ENCODE peak calls at places on chromosomes 7 and 10, in four cellular contexts. U is ovary, R is GM23248, F is adrenal gland. Q is an unnamed sample. For H3K4me1, the result is how much of the 10 kb centered on the place peaks cover.

GRCh38 chr10:54402576-54402975 is 398.5 kb downstream of the PCDH15 start:
- DNase-seq in R (peak), U (no peak), F (no peak), Q (no peak)

GRCh38 chr10:105797234-105797890 is 1156.3 kb downstream of the SORCS3 start:
- DNase-seq in U (no peak), F (no peak), R (peak), Q (no peak)

GRCh38 chr7:110386914-110387313 is 704.0 kb upstream of the LRRN3 start:
- DNase-seq in U (no peak), F (no peak), R (peak), Q (no peak)

GRCh38 chr7:55020481-55020871 is 1.7 kb downstream of the EGFR start:
- DNase-seq in F (peak), R (peak), U (peak), Q (peak)

GRCh38 chr7:47771301-47771989 is 176.8 kb downstream of the PKD1L1 start:
- DNase-seq in F (no peak), U (no peak), R (peak), Q (peak)

GRCh38 chr10:122144199-122144598 is 126.9 kb upstream of the BTBD16 start:
- DNase-seq in F (no peak), R (no peak), U (no peak), Q (no peak)

GRCh38 chr7:103009466-103010219 is 65.0 kb downstream of the FBXL13 start:
- DNase-seq in F (no peak), U (no peak), R (no peak), Q (no peak)

GRCh38 chr10:120428754-120429153 is 28.3 kb upstream of the PLPP4 start:
- DNase-seq in U (no peak), R (no peak), F (no peak), Q (no peak)

GRCh38 chr7:158413962-158414961 is 173.4 kb downstream of the PTPRN2 start:
- DNase-seq in U (no peak), R (peak), F (no peak), Q (peak)

GRCh38 chr7:39633563-39634550 is 10.5 kb downstream of the RALA start:
- DNase-seq in F (no peak), U (no peak), R (no peak), Q (no peak)

GRCh38 chr7:94908204-94909022 is 1.0 kb downstream of the PPP1R9A start:
- DNase-seq in U (peak), R (peak), F (peak), Q (no peak)

GRCh38 chr10:127353544-127353943 is 157.2 kb upstream of the INSYN2A start:
- DNase-seq in R (no peak), F (no peak), U (no peak), Q (no peak)

GRCh38 chr7:3649250-3649649 is 348.2 kb downstream of the SDK1 start:
- DNase-seq in F (no peak), R (no peak), U (no peak), Q (no peak)

GRCh38 chr7:6709808-6710207 is 3.1 kb upstream of the ZNF12 start:
- DNase-seq in R (no peak), F (no peak), U (no peak), Q (no peak)

GRCh38 chr10:84156768-84157167 is 16.8 kb upstream of the GPR15LG start:
- DNase-seq in R (peak), U (no peak), F (no peak), Q (no peak)

GRCh38 chr7:91519241-91520200 is 255.3 kb downstream of the FZD1 start:
- DNase-seq in R (no peak), U (no peak), F (no peak), Q (no peak)

GRCh38 chr10:84256510-84257342 is 11.9 kb downstream of the RGR start:
- DNase-seq in R (peak), U (peak), F (peak), Q (no peak)

GRCh38 chr10:49647554-49647953 is 31.9 kb upstream of the C10orf53 start:
- DNase-seq in R (no peak), F (no peak), U (no peak), Q (no peak)

GRCh38 chr10:33413093-33413442 is 78.6 kb upstream of the NRP1 start:
- DNase-seq in F (no peak), U (no peak), R (no peak), Q (no peak)

GRCh38 chr10:84563868-84564267 is 235.5 kb downstream of the CCSER2 start:
- DNase-seq in U (no peak), R (no peak), F (no peak), Q (no peak)

GRCh38 chr10:86030312-86030711 is 336.3 kb downstream of the GRID1 start:
- DNase-seq in U (no peak), F (no peak), R (no peak), Q (no peak)

GRCh38 chr7:44388089-44388970 is 62.9 kb upstream of the CAMK2B start:
- DNase-seq in R (no peak), F (no peak), U (no peak), Q (peak)

GRCh38 chr10:96651998-96652431 is 65.2 kb upstream of the TM9SF3 start:
- DNase-seq in F (peak), U (no peak), R (no peak), Q (no peak)

GRCh38 chr7:7795203-7795602 is 76.8 kb upstream of the RPA3 start:
- DNase-seq in R (no peak), U (no peak), F (no peak), Q (no peak)

GRCh38 chr10:42995537-42995936 is 81.3 kb upstream of the RET start:
- DNase-seq in F (no peak), R (no peak), U (no peak), Q (no peak)

GRCh38 chr7:151992375-151992774 is 33.1 kb upstream of the GALNT11 start:
- DNase-seq in F (peak), R (peak), U (no peak), Q (peak)

GRCh38 chr10:124064158-124064603 is 29.2 kb downstream of the CHST15 start:
- DNase-seq in R (no peak), U (peak), F (no peak), Q (no peak)

GRCh38 chr10:14779053-14779649 is 4.5 kb upstream of the FAM107B start:
- DNase-seq in F (no peak), R (peak), U (no peak), Q (no peak)

GRCh38 chr7:48298779-48299178 is 127.5 kb downstream of the ABCA13 start:
- DNase-seq in U (no peak), F (no peak), R (peak), Q (no peak)

GRCh38 chr7:13032524-13032923 is 345.1 kb downstream of the ARL4A start:
- DNase-seq in U (no peak), R (no peak), F (no peak), Q (no peak)

GRCh38 chr7:106774768-106775551 is 90.1 kb upstream of the PIK3CG start:
- DNase-seq in F (peak), U (no peak), R (peak), Q (peak)

GRCh38 chr7:105682331-105683070 is 101.2 kb upstream of the EFCAB10 start:
- DNase-seq in F (no peak), U (no peak), R (peak), Q (no peak)

GRCh38 chr10:122163182-122164027 is 107.7 kb upstream of the BTBD16 start:
- DNase-seq in F (no peak), U (no peak), R (peak), Q (no peak)

GRCh38 chr10:97721871-97722780 is 8.6 kb downstream of the MARVELD1 start:
- DNase-seq in R (no peak), F (no peak), U (no peak), Q (peak)

GRCh38 chr10:97717627-97718026 is 4.1 kb downstream of the MARVELD1 start:
- DNase-seq in F (no peak), U (peak), R (no peak), Q (peak)

GRCh38 chr10:97718178-97718577 is 4.6 kb downstream of the MARVELD1 start:
- DNase-seq in F (no peak), R (no peak), U (no peak), Q (no peak)

GRCh38 chr10:97718659-97719142 is 5.2 kb downstream of the MARVELD1 start:
- DNase-seq in U (peak), F (no peak), R (peak), Q (no peak)

DNA sequence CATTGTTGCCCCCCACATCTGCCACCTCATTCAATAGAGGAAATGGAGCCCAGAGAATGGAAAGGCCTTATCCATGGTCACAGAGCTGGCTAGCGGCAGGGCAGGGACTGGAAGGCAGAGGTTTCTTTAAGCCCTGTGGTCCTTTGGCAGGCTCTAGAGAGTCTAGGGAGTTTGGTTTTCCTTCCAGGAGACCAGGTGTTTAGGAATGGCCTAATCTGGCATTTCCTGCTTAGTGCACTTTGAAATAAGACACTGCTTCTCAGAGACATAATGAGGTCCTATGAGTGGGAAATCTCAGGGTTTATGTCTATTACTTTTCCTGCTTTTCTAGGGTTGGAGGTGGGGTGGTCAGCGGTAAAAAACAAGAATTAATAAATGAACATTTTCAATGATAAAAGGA is 6.1 kb downstream of the MARVELD1 start:
- DNase-seq in U (no peak), R (no peak), F (no peak), Q (no peak)
- H3K27ac ChIP-seq in U (peak), R (no peak), F (no peak), Q (peak)

DNA sequence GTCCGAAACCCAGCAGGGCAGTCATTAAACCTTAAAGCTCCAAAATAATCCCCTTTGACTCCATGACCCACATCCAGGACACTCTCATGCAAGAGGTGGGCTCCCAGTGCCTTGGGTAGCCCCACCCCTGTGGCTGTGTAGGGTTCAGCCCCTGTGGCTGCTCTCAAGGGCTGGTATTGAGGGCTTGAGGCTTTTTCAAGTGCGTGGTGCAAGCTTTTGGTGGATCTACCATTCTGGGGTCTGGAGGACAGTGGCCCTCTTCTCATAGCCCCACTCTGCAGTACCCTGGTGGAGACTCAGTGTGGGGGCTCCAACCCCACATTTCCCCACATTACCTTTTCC is 50.5 kb downstream of the RSBN1L start:
- DNase-seq in U (no peak), F (no peak), R (no peak), Q (no peak)
- H3K4me1 ChIP-seq in U (under half), F (under half), R (under half), Q (under half)

DNA sequence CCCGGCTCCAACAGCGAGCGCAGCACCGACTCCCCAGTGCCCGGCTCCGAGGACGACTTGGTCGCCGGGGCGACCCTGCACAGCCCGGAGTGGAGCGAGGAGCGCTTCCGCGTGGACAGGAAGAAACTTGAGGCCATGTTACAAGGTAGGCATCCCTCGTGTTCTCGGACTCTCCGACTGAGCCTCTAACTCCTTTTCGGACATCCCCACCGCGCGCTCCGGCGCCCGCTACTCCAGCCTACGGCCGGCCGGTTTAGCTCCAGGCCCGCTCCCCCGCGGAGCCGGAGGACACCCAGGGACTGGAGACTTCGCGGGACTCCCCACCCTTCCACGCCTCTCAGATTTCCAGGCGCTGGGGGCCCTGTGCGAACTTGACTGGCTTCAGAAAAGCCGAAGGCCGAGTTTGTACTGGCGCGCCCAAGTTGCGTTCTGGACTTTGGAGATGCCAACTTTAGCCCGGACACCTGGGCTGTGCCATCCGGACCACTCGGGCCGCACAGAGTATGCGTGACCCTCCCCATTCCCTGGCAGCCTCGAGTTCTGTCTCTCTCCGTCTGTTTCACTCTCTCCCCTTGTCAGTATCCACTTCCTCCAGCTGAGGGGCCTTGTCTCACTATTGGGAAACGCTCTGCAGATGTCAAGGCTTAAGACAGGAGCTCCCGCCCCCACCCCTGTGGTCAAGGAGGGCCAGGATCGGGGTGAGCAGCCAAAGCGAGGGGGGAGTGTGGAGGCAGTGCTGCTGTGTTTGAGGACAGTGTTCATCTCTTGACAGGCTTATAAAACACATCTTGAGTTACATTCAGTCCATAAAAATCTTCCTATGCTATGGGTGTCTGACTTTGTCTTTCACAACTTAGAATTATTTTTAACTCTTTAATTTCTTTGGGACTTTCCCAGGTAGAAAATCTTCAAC is 773 bp downstream of the BICC1 start:
- DNase-seq in R (peak), U (peak), F (peak), Q (peak)
- H3K27ac ChIP-seq in R (peak), U (peak), F (peak), Q (peak)

GRCh38 chr10:5638494-5638893 is 27.9 kb downstream of the ASB13 start:
- DNase-seq in F (no peak), R (no peak), U (no peak), Q (no peak)

GRCh38 chr10:5641501-5641900 is 24.9 kb downstream of the ASB13 start:
- DNase-seq in F (no peak), U (no peak), R (no peak), Q (no peak)

GRCh38 chr10:5640036-5640435 is 26.4 kb downstream of the ASB13 start:
- DNase-seq in F (no peak), U (no peak), R (no peak), Q (no peak)

GRCh38 chr10:5640501-5640900 is 25.9 kb downstream of the ASB13 start:
- DNase-seq in R (no peak), F (no peak), U (no peak), Q (no peak)

DNA sequence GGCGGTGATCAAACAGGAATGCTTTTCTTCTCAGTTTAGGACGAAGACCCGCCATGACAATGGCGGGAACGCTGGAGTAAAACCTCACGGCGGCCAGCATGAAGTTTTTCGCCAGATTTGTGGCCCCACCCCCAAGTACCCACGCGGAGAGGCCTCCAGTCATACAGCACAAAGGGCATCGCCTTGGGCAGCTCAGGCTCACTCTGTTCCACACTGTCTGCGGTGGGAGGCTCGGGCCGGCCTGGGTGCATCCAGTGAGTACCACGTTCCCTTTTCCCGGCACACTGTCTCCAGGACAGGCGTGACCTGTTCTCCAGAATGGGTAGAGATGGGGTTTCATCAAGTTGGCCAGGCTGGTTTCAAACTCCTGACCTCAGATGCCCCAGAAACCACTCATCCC is 27.3 kb downstream of the ASB13 start:
- DNase-seq in F (no peak), R (no peak), U (no peak), Q (no peak)
- H3K4me1 ChIP-seq in F (under half), R (under half), U (under half), Q (under half)

DNA sequence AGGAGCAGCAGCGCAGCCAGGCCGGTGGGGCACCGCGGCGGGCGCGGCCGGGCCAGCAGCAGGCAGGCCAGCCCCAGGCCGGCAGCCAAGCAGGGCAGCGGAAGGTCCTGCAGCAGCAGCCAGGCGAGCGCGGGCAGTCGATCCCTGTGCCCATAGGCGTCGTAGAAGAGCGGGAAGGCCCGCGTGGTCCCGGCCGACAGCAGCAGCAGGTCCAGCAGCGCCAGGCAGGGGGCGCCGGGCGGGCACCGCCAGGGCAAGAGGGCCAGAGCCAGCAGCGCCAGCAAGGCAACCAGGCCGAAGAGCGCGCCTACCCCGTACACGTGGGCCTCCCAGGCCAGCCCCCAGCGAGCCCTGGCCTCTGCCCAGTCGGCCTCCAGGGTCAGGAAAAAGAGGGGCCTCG is 8.4 kb upstream of the RBM28 start:
- DNase-seq in R (peak), U (peak), F (peak), Q (no peak)
- H3K27ac ChIP-seq in R (no peak), U (no peak), F (no peak), Q (no peak)

DNA sequence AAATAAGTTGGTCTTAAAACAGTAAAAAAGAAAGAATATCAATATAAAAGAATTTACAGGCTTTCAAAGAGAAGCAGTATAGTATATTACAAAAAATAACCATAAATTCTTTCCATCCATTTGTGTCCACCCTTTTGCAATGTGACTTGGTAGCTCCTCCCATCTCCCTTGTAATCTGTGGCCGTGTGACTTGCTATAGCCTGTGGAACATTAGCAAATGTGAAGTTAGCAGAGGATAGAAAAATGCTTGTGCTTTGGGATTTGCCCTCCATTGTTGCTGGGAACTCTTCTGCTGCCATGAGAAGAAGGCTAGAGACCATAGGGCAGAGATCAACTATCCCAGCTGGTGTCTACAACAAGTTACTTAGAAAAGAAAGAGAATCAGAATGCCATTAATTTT is 30.2 kb downstream of the KLHL7 start:
- DNase-seq in R (no peak), U (no peak), F (no peak), Q (no peak)
- H3K4me1 ChIP-seq in R (under half), U (under half), F (under half), Q (under half)

GRCh38 chr10:59323036-59323459 is 39.3 kb downstream of the FAM13C start:
- DNase-seq in U (no peak), F (peak), R (no peak), Q (no peak)
- H3K27ac ChIP-seq in U (peak), F (no peak), R (no peak), Q (peak)

Q was measured in tibial artery.